ENCODE peak calls at places on chromosomes 13 and 19, in eight cellular contexts. Y is fibroblast of lung, O is lower lobe of right lung, X is fibroblast of pulmonary artery, P is OCI-LY7, M is Calu3, Z is mucosa of descending colon, T is uterus. D is an unnamed sample.

GRCh38 chr13:34546841-34547240 is 395.2 kb upstream of the NBEA start:
- DNase-seq in Y (no peak), P (no peak), X (no peak), Z (no peak), T (no peak), O (no peak), M (no peak), D (no peak)

GRCh38 chr13:28110414-28110813 is 10.0 kb upstream of the FLT3 start:
- DNase-seq in Y (no peak), Z (no peak), X (no peak), P (no peak), O (no peak), M (no peak), T (no peak), D (no peak)

GRCh38 chr19:3129112-3129511 is 6.7 kb upstream of the GNA15 start:
- DNase-seq in T (no peak), Z (no peak), X (peak), M (peak), Y (peak), P (peak), O (no peak), D (no peak)

GRCh38 chr13:30713133-30713532 is 22.2 kb upstream of the ALOX5AP start:
- DNase-seq in T (no peak), Y (no peak), X (peak), M (peak), O (peak), P (no peak), Z (no peak), D (no peak)

GRCh38 chr13:76925115-76925514 is 23.2 kb upstream of the ACOD1 start:
- DNase-seq in Z (no peak), P (no peak), T (no peak), Y (peak), X (no peak), O (no peak), M (peak), D (no peak)

GRCh38 chr19:29372461-29372860 is 153.3 kb upstream of the VSTM2B start:
- DNase-seq in P (no peak), Z (no peak), T (no peak), X (no peak), M (no peak), Y (no peak), O (no peak), D (peak)

GRCh38 chr13:59680429-59681024 is 483.2 kb downstream of the DIAPH3 start:
- DNase-seq in O (no peak), T (no peak), Z (no peak), Y (peak), X (peak), P (peak), M (no peak), D (no peak)

GRCh38 chr13:113856716-113857065 is 7.2 kb downstream of the GAS6 start:
- DNase-seq in P (no peak), Z (no peak), X (peak), O (peak), T (peak), Y (peak), M (no peak), D (peak)

GRCh38 chr13:39503048-39503447 is 99.9 kb downstream of the LHFPL6 start:
- DNase-seq in Z (no peak), O (no peak), T (no peak), Y (no peak), X (no peak), M (no peak), P (no peak), D (no peak)

GRCh38 chr13:39040206-39040605 is 1.9 kb downstream of the NHLRC3 start:
- DNase-seq in Z (no peak), P (no peak), O (no peak), M (no peak), Y (no peak), T (no peak), X (peak), D (no peak)

GRCh38 chr13:101875717-101876393 is 423.4 kb downstream of the ITGBL1 start:
- DNase-seq in T (no peak), P (no peak), O (no peak), Y (peak), X (peak), Z (no peak), M (peak), D (no peak)

GRCh38 chr13:107790360-107790759 is 425.0 kb downstream of the LIG4 start:
- DNase-seq in T (no peak), P (no peak), Z (no peak), O (no peak), X (no peak), Y (no peak), M (no peak), D (no peak)
- TF ChIP-seq CTCF in T (no peak), P (no peak), Z (no peak), O (no peak), X (no peak), Y (no peak), M (no peak), D (no peak)

GRCh38 chr19:19493841-19494546 is 21.4 kb downstream of the TSSK6 start:
- DNase-seq in O (no peak), Z (no peak), M (no peak), X (no peak), T (no peak), P (no peak), Y (no peak), D (no peak)
- TF ChIP-seq CTCF in O (no peak), Z (no peak), M (no peak), X (no peak), T (no peak), P (no peak), Y (no peak), D (no peak)

GRCh38 chr19:18386543-18387251 is 739 bp downstream of the GDF15 start:
- DNase-seq in Z (peak), Y (no peak), X (peak), P (no peak), M (no peak), T (no peak), O (no peak), D (no peak)
- TF ChIP-seq CTCF in Z (no peak), Y (no peak), X (no peak), P (no peak), M (no peak), T (no peak), O (no peak), D (no peak)

DNA sequence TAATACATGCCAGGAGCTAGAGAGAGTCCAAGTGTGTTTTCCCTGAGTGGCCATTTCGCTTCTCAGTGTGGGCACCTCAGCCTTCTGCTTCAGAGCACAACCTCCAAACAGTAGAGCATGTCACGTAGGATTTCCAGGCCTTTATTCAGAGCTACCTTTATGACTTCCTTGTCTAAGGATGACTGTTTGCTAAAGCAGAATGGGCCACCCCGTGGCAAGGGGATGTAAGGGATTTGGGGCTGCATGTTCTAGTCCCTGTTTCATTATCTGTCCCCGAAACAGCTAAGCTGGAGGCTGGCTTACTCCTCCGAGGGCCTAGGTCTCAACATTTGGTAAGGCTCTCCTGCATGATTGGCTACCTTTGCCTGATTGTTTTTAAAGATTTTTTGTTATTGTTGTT is 6.0 kb downstream of the RNASEH2B start:
- DNase-seq in M (no peak), Y (no peak), O (no peak), T (no peak), Z (no peak), X (no peak), P (peak), D (no peak)
- TF ChIP-seq CTCF in M (no peak), Y (no peak), O (no peak), T (no peak), Z (no peak), X (no peak), P (peak), D (no peak)

GRCh38 chr13:98557934-98558630 is 18.8 kb downstream of the STK24 start:
- DNase-seq in Y (peak), X (no peak), Z (no peak), T (no peak), P (no peak), O (no peak), M (no peak), D (no peak)

GRCh38 chr13:98563071-98563470 is 13.8 kb downstream of the STK24 start:
- DNase-seq in P (peak), X (no peak), T (no peak), M (no peak), Z (no peak), Y (no peak), O (no peak), D (no peak)

GRCh38 chr13:98556417-98556816 is 20.5 kb downstream of the STK24 start:
- DNase-seq in P (no peak), M (no peak), X (no peak), O (no peak), Y (no peak), Z (no peak), T (no peak), D (no peak)

DNA sequence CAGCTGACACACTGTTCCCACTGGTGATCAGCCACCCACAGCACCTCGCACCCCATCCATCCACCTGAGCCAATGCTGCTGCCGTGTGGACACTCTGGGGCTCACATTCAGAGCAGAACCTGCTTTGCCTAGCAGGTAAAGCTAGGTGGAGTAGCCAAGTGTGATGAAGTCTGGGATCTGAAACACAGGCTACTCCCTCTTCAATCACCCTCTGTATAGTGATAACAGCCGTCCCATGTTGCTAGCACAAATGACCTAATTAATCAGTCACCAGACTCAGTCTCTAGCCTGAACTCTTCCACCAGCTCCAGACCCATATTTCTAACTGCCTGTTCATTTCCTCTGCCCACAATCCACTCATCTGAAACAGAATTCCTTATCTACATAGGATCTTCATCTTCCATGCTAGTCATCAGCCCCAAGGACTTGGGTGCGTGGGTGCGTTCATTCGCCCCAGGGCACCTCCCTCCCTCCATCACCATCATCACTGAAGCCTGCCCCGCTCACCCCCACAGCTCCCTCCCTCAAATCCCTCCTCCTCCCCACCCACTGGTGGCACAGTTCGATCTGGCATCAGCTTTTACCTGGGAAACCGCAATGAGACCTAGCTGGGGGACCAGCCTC is 19.8 kb downstream of the STK24 start:
- DNase-seq in Y (peak), M (no peak), O (no peak), X (no peak), P (no peak), Z (no peak), T (no peak), D (no peak)
- TF ChIP-seq CTCF in Y (no peak), M (no peak), O (no peak), X (no peak), P (no peak), Z (no peak), T (no peak), D (no peak)

DNA sequence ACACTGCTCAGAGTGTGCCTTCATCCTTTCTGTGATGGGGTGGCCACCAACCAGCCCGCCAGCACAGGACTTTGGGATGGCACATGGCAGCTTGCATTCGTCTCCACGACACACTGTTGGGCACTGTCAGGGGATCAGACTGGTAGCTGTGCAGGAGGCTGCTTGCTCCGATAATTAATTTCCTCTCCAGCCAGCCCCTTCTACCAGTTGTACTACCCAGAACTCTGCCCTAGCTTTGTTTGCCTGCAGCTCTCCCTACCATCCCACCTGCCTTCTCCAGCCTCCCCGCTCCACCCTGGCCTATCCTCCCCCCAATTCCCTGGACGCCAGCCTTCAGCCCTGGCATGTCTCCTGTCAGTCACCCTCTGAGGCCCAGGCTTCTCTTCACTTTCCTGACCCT is 228.3 kb downstream of the TSHZ3 start:
- DNase-seq in T (no peak), Z (no peak), X (no peak), O (no peak), P (no peak), Y (no peak), M (no peak), D (no peak)
- TF ChIP-seq CTCF in T (no peak), Z (no peak), X (no peak), O (no peak), P (no peak), Y (no peak), M (no peak), D (no peak)

GRCh38 chr19:22532388-22533310 is 101.5 kb upstream of the ZNF492 start:
- DNase-seq in T (peak), Z (peak), P (no peak), M (no peak), X (no peak), Y (no peak), O (peak), D (no peak)
- TF ChIP-seq CTCF in T (no peak), Z (no peak), P (no peak), M (no peak), X (no peak), Y (no peak), O (no peak), D (no peak)

GRCh38 chr13:75876371-75877050 is 240.4 kb downstream of the LMO7 start:
- DNase-seq in T (peak), Z (no peak), X (peak), O (no peak), M (peak), Y (peak), P (peak), D (no peak)

GRCh38 chr13:75875450-75875849 is 239.3 kb downstream of the LMO7 start:
- DNase-seq in M (no peak), Y (no peak), X (no peak), O (no peak), Z (no peak), T (no peak), P (no peak), D (no peak)

GRCh38 chr13:75877092-75877491 is 241.0 kb downstream of the LMO7 start:
- DNase-seq in P (no peak), Y (no peak), Z (no peak), M (no peak), T (no peak), O (no peak), X (no peak), D (no peak)

GRCh38 chr13:75879656-75880055 is 243.5 kb downstream of the LMO7 start:
- DNase-seq in Y (no peak), Z (no peak), M (no peak), T (no peak), X (no peak), O (no peak), P (no peak), D (no peak)

DNA sequence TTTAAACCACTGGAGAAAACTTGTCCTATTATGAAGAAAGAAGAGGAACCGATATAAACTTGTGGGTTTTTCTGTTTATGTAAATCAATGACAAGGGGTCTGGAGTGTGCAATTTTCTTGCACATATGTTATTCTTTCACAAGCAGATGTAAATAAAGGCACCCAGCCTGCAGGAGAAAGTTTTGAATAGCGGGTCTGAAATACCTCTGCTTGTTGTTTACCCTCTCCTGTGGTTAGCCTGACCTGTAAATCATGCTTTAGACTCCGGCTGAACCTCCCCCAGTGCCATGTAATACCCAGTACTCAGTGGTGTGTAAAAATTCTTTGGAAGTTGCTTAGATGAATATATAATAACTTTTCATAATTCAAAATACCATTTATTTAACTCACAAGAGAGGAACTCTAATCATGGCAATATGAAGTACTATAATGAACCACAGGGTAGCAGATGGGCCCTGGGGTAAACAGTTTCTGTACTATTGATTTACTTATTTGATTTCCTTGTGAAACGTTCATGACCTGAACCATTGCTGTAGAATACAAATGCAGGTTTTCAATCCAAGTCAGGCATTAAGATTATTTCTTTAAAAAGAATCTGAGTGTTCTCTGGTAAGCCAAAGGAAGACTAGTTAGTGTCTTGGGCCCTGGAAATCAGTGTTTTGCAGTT is 245.1 kb downstream of the LMO7 start:
- DNase-seq in P (no peak), T (no peak), Y (peak), X (no peak), M (no peak), O (no peak), Z (no peak), D (no peak)
- TF ChIP-seq CTCF in P (no peak), T (no peak), Y (no peak), X (no peak), M (no peak), O (no peak), Z (no peak), D (no peak)

GRCh38 chr19:1938071-1938470 is 2.9 kb upstream of the CSNK1G2 start:
- DNase-seq in T (no peak), X (no peak), Y (no peak), Z (no peak), O (no peak), M (no peak), P (no peak), D (no peak)
- TF ChIP-seq CTCF in T (no peak), X (no peak), Y (no peak), Z (no peak), O (no peak), M (no peak), P (no peak), D (no peak)

DNA sequence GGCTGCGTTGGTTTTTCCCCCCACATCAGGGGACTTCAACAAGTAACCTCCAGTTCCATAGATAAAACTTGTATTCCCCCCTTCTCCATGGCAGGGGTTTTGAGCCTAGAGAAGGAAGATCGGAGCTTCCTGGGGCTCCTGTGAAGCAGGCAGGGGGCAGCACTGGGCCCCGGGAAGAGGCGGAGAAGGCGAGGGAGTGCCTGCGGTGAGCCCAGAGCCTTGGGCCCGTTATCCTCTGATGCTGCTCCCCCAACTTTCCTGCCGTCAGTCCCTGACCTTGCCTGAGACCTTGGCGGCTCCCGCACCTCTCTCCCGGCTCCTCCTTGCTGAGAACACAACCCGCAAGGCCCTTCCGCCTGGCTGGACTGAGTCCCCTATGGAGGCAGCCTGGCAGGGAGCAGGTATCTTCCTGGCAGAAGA is 2.5 kb downstream of the LIPE start:
- DNase-seq in Z (no peak), P (no peak), T (no peak), M (no peak), X (no peak), O (no peak), Y (no peak), D (no peak)
- TF ChIP-seq CTCF in Z (no peak), P (peak), T (no peak), M (no peak), X (peak), O (no peak), Y (peak), D (no peak)